ENCODE peak calls at places on chromosomes 12 and 14, in eight cellular contexts. T is NCI-H748 treated with DMSO at 0.1 percent for 48 hours, N is Right ventricle myocardium superior, F is HT-29, J is NCI-H1105, M is substantia nigra, V is ACHN, G is astrocyte of the spinal cord. I is an unnamed sample.

GRCh38 chr12:90510948-90511347 is 444.0 kb downstream of the CCER1 start:
- DNase-seq in T (no peak), N (no peak), F (no peak), J (no peak), M (no peak), V (no peak), G (peak), I (no peak)

GRCh38 chr12:43662736-43663135 is 95.9 kb downstream of the PUS7L start:
- DNase-seq in T (no peak), N (no peak), F (no peak), J (no peak), M (no peak), V (no peak), G (no peak), I (no peak)

GRCh38 chr12:69948874-69949273 is 123.8 kb downstream of the MYRFL start:
- DNase-seq in T (no peak), N (no peak), F (no peak), J (no peak), M (no peak), V (no peak), G (no peak), I (no peak)

GRCh38 chr12:15848606-15849005 is 33.6 kb upstream of the STRAP start:
- DNase-seq in T (no peak), N (no peak), F (no peak), J (no peak), M (no peak), V (no peak), G (no peak), I (no peak)

GRCh38 chr12:122499991-122500684 is 594 bp downstream of the ZCCHC8 start:
- DNase-seq in T (peak), N (peak), F (peak), J (peak), M (peak), V (peak), G (peak), I (peak)

GRCh38 chr12:55996715-55997534 is at the start of gene SUOX:
- DNase-seq in T (peak), N (peak), F (peak), J (peak), M (peak), V (peak), G (peak), I (peak)

GRCh38 chr14:68076451-68076850 is 256.9 kb downstream of the RAD51B start:
- DNase-seq in T (no peak), N (no peak), F (no peak), J (no peak), M (no peak), V (no peak), G (peak), I (no peak)

GRCh38 chr12:30874455-30875313 is 51.9 kb upstream of the TSPAN11 start:
- DNase-seq in T (peak), N (no peak), F (no peak), J (peak), M (no peak), V (no peak), G (no peak), I (no peak)

GRCh38 chr14:32104308-32104707 is 27.2 kb downstream of the ARHGAP5 start:
- DNase-seq in T (no peak), N (no peak), F (no peak), J (no peak), M (no peak), V (no peak), G (no peak), I (no peak)

GRCh38 chr12:1217191-1217949 is 226.3 kb downstream of the ERC1 start:
- DNase-seq in T (peak), N (no peak), F (peak), J (no peak), M (no peak), V (no peak), G (peak), I (no peak)

GRCh38 chr12:62703011-62703380 is 232.0 kb downstream of the PPM1H start:
- DNase-seq in T (no peak), N (no peak), F (no peak), J (no peak), M (no peak), V (peak), G (peak), I (no peak)

GRCh38 chr14:61304678-61305077 is 16.7 kb upstream of the PRKCH start:
- DNase-seq in T (no peak), N (no peak), F (no peak), J (no peak), M (no peak), V (no peak), G (no peak), I (no peak)

GRCh38 chr14:56874375-56874774 is 64.1 kb upstream of the OTX2 start:
- DNase-seq in T (peak), N (no peak), F (peak), J (peak), M (no peak), V (no peak), G (no peak), I (peak)

GRCh38 chr12:109606261-109607028 is 32.9 kb downstream of the MVK start:
- DNase-seq in T (no peak), N (peak), F (no peak), J (no peak), M (peak), V (no peak), G (peak), I (peak)

GRCh38 chr12:24045816-24046257 is 96.4 kb upstream of the SOX5 start:
- DNase-seq in T (no peak), N (peak), F (no peak), J (no peak), M (no peak), V (no peak), G (peak), I (no peak)

GRCh38 chr14:103594265-103594664 is 31.5 kb downstream of the COA8 start:
- DNase-seq in T (no peak), N (peak), F (no peak), J (peak), M (peak), V (no peak), G (peak), I (peak)

GRCh38 chr12:2268478-2269286 is 215.9 kb downstream of the CACNA1C start:
- DNase-seq in T (no peak), N (no peak), F (no peak), J (no peak), M (no peak), V (peak), G (peak), I (no peak)

GRCh38 chr14:104968153-104968527 is 10.0 kb downstream of the AHNAK2 start:
- DNase-seq in T (no peak), N (peak), F (no peak), J (no peak), M (no peak), V (no peak), G (peak), I (no peak)

GRCh38 chr14:76784881-76785280 is 23.6 kb downstream of the VASH1 start:
- DNase-seq in T (peak), N (peak), F (peak), J (peak), M (peak), V (peak), G (peak), I (no peak)

GRCh38 chr14:73797540-73797925 is 54.1 kb upstream of the PTGR2 start:
- DNase-seq in T (no peak), N (no peak), F (no peak), J (no peak), M (no peak), V (no peak), G (no peak), I (no peak)

GRCh38 chr14:102513899-102514772 is 4.6 kb upstream of the ANKRD9 start:
- DNase-seq in T (no peak), N (no peak), F (no peak), J (no peak), M (no peak), V (no peak), G (no peak), I (no peak)

GRCh38 chr14:68608235-68608962 is 184.5 kb downstream of the ZFP36L1 start:
- DNase-seq in T (no peak), N (peak), F (no peak), J (no peak), M (peak), V (no peak), G (no peak), I (no peak)

GRCh38 chr12:95202691-95203476 is 14.4 kb downstream of the FGD6 start:
- DNase-seq in T (no peak), N (no peak), F (peak), J (no peak), M (no peak), V (no peak), G (peak), I (no peak)

GRCh38 chr14:71021347-71022014 is 114.2 kb downstream of the PCNX1 start:
- DNase-seq in T (no peak), N (no peak), F (no peak), J (no peak), M (no peak), V (peak), G (peak), I (no peak)

GRCh38 chr14:51807355-51807754 is 53.1 kb upstream of the GNG2 start:
- DNase-seq in T (no peak), N (no peak), F (no peak), J (no peak), M (no peak), V (peak), G (peak), I (no peak)

GRCh38 chr14:30706704-30707103 is 84.6 kb downstream of the SCFD1 start:
- DNase-seq in T (no peak), N (no peak), F (no peak), J (peak), M (no peak), V (no peak), G (no peak), I (no peak)

GRCh38 chr14:99815696-99816095 is 22.5 kb downstream of the EML1 start:
- DNase-seq in T (no peak), N (no peak), F (no peak), J (no peak), M (no peak), V (no peak), G (no peak), I (no peak)

GRCh38 chr12:91216871-91217270 is 34.3 kb upstream of the DCN start:
- DNase-seq in T (no peak), N (no peak), F (no peak), J (no peak), M (no peak), V (peak), G (no peak), I (no peak)

GRCh38 chr14:34711169-34711568 is 3.2 kb downstream of the CFL2 start:
- DNase-seq in T (peak), N (no peak), F (no peak), J (peak), M (no peak), V (no peak), G (peak), I (no peak)

GRCh38 chr12:106058256-106059182 is 80.2 kb downstream of the NUAK1 start:
- DNase-seq in T (no peak), N (no peak), F (no peak), J (no peak), M (no peak), V (no peak), G (peak), I (no peak)

GRCh38 chr14:104271394-104271793 is 133.0 kb downstream of the KIF26A start:
- DNase-seq in T (no peak), N (no peak), F (no peak), J (no peak), M (no peak), V (no peak), G (no peak), I (no peak)